ENCODE peak calls at places on chromosome 4, in four cellular contexts. O, M, C and T are unnamed samples.
A peak's percentile ranks its signal among the peaks of the same experiment; 100 is the strongest.

GRCh38 chr4:75287738-75288517 is 226.3 kb downstream of the RCHY1 start:
- DNase-seq in O (no peak), C (no peak), M (no peak), T (no peak)

GRCh38 chr4:13543648-13544555 is at the start of gene NKX3-2:
- DNase-seq in C (no peak), M (no peak), O (peak; percentile 29), T (no peak)

GRCh38 chr4:24991015-24991414 is 39.7 kb downstream of the LGI2 start:
- DNase-seq in M (no peak), C (no peak), O (no peak), T (no peak)

GRCh38 chr4:22485751-22486150 is 30.1 kb downstream of the ADGRA3 start:
- DNase-seq in M (no peak), O (no peak), C (no peak), T (no peak)

GRCh38 chr4:185115827-185116232 is 27.2 kb upstream of the SLC25A4 start:
- DNase-seq in O (peak; percentile 95), M (no peak), C (peak; percentile 79), T (no peak)

GRCh38 chr4:96035727-96036126 is 195.8 kb downstream of the PDHA2 start:
- DNase-seq in O (peak; percentile 8), M (peak; percentile 32), C (no peak), T (no peak)

GRCh38 chr4:186570193-186570996 is 15.0 kb upstream of the MTNR1A start:
- DNase-seq in M (no peak), C (no peak), O (no peak), T (no peak)

GRCh38 chr4:132642196-132642817 is 506.8 kb upstream of the PCDH10 start:
- DNase-seq in M (peak; percentile 48), O (peak; percentile 10), C (peak; percentile 20), T (peak; percentile 8)

GRCh38 chr4:186725422-186726149 is 1.9 kb upstream of the FAT1 start:
- DNase-seq in C (peak; percentile 68), M (peak; percentile 64), O (peak; percentile 82), T (peak; percentile 39)

GRCh38 chr4:112532267-112532666 is 16.3 kb upstream of the NEUROG2 start:
- DNase-seq in M (no peak), O (no peak), C (no peak), T (no peak)

GRCh38 chr4:165844151-165844550 is 28.9 kb upstream of the TLL1 start:
- DNase-seq in M (no peak), O (no peak), C (no peak), T (no peak)

GRCh38 chr4:146222313-146222712 is 8.0 kb downstream of the REELD1 start:
- DNase-seq in C (no peak), M (no peak), O (no peak), T (no peak)

GRCh38 chr4:87060957-87061356 is 126.1 kb downstream of the AFF1 start:
- DNase-seq in M (peak; percentile 56), C (no peak), O (no peak), T (peak; percentile 33)

GRCh38 chr4:183354213-183354612 is 32.0 kb upstream of the CLDN24 start:
- DNase-seq in O (peak; percentile 18), M (no peak), C (peak; percentile 25), T (no peak)

GRCh38 chr4:127732623-127733199 is 2.5 kb downstream of the SLC25A31 start:
- DNase-seq in C (peak; percentile 35), O (peak; percentile 43), M (peak; percentile 41), T (peak; percentile 13)

GRCh38 chr4:54099287-54099958 is 540 bp upstream of the GSX2 start:
- DNase-seq in M (no peak), O (no peak), C (no peak), T (no peak)

GRCh38 chr4:108560624-108561023 is 59.8 kb upstream of the RPL34 start:
- DNase-seq in C (no peak), O (no peak), M (no peak), T (no peak)

GRCh38 chr4:22099896-22100295 is 151.3 kb upstream of the KCNIP4 start:
- DNase-seq in O (no peak), C (no peak), M (no peak), T (no peak)

GRCh38 chr4:121336706-121337105 is 44.1 kb downstream of the QRFPR start:
- DNase-seq in O (no peak), C (no peak), M (no peak), T (no peak)

GRCh38 chr4:40713798-40714197 is 36.0 kb upstream of the NSUN7 start:
- DNase-seq in O (no peak), M (no peak), C (no peak), T (no peak)

GRCh38 chr4:52822583-52823477 is 39.3 kb upstream of the RASL11B start:
- DNase-seq in O (no peak), C (no peak), M (peak; percentile 41), T (no peak)

DNA sequence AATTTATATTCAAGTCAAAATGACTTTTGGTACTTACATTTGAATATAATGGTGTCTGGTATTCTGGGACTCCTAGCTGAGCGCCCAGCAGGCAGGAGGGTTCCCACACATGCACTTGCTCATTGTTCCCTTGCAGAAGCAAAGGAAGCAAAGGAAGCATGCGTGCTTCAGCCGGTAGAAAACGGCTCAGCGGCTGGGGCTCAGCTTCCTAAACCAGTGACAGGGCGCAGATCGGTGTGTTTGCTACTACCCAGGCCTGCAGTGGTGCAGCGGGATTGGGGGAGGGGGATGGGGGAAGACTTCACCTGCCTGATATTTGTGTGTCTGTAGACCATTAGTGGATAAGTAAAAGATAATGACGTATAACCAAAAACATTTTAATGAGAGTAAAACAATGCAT is 978.3 kb upstream of the TENM3 start:
- DNase-seq in C (no peak), M (no peak), O (no peak), T (no peak)
- TF ChIP-seq TCF7L2 in C (no peak), M (no peak), O (no peak), T (no peak)

GRCh38 chr4:120066182-120066524 is 495 bp downstream of the MAD2L1 start:
- DNase-seq in M (no peak), O (no peak), C (peak; percentile 8), T (no peak)
- TF ChIP-seq REST in M (no peak), O (no peak), C (no peak), T (no peak)

DNA sequence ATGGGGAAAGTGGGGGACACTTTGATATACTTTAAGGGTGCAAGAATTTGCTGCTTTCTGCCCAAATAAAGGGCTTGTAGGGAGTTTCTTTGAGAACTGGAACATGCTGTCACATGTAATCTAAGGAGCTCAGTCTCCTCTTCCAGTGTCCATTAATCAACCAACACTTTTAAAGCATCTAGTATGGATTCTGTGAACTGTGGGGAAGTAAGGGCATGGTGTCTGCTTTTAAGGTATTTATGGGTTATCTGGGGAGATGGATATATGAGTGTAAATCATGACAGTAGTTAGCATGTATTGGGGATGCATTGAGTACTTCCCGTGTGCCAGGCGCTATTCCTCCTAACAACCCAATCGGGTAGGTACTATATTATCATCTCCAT is 151.2 kb downstream of the SPRY1 start:
- DNase-seq in O (no peak), C (no peak), M (no peak), T (no peak)
- TF ChIP-seq TCF7L2 in O (no peak), C (no peak), M (no peak), T (no peak)

DNA sequence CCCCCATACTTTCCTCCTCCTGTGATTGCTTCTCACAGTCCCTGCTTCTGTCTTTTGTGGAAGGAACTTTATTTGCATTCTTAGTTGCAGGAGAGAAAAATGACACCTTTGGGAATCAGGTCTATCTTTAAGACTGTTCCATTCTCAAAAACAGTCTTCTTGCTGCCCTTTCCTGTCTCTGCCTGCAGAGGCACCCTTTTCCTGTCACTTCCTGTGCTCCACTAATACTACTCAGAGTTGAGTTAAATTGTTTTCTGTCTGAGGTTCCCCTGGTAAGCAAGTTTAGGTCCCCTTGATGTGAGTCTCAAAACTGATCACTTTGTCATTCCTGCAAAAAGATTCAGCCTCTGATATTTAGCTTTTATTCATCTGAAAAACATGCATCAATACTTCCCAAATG is 208.8 kb upstream of the CLNK start:
- DNase-seq in O (no peak), C (no peak), M (no peak), T (no peak)
- TF ChIP-seq REST in O (no peak), C (no peak), M (no peak), T (no peak)

GRCh38 chr4:7980036-7980435 is 40.4 kb upstream of the AFAP1 start:
- DNase-seq in C (no peak), M (no peak), O (no peak), T (no peak)

GRCh38 chr4:7979652-7979968 is 39.9 kb upstream of the AFAP1 start:
- DNase-seq in O (no peak), C (no peak), M (no peak), T (no peak)

GRCh38 chr4:7976634-7977033 is 37.0 kb upstream of the AFAP1 start:
- DNase-seq in M (no peak), O (no peak), C (no peak), T (no peak)

GRCh38 chr4:7978907-7979651 is 39.4 kb upstream of the AFAP1 start:
- DNase-seq in M (no peak), C (no peak), O (no peak), T (no peak)

GRCh38 chr4:7978489-7978888 is 38.8 kb upstream of the AFAP1 start:
- DNase-seq in C (no peak), O (no peak), M (peak; percentile 47), T (no peak)
- TF ChIP-seq TCF7L2 in C (no peak), O (no peak), M (no peak), T (no peak)

DNA sequence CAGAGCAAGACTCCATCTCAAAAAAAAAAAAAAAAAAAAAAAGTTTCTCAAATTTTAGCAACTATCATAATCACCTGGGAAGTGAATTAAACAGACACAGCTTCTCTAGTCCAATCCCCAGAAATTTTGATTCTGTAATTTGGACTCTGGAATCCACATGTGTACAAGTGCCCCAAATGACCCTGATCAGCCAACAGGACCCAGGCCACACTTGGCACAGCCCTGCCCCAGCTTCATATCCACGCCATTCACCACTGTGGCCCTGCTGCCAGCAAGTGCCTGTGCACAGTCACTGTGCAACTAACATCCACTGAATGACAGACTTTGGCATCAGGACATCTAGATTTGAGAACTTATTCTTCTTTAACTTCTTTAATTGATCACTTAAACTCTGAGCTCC is 14.1 kb upstream of the CXCL13 start:
- DNase-seq in C (no peak), M (no peak), O (no peak), T (no peak)
- TF ChIP-seq REST in C (no peak), M (no peak), O (no peak), T (no peak)

GRCh38 chr4:111228874-111229273 is 606.0 kb upstream of the PITX2 start:
- DNase-seq in M (no peak), O (no peak), C (no peak), T (no peak)
- TF ChIP-seq TCF7L2 in M (no peak), O (no peak), C (no peak), T (no peak)